ENCODE peak calls at places on chromosome 14, in four cellular contexts. N is HFFc6, R is GM23248, Z is frontal cortex. P is an unnamed sample.

GRCh38 chr14:39316844-39317553 is 83.3 kb downstream of the MIA2 start:
- DNase-seq in N (no peak), R (no peak), Z (no peak), P (no peak)

GRCh38 chr14:94897092-94897491 is 127.2 kb upstream of the GSC start:
- DNase-seq in N (no peak), R (peak), Z (no peak), P (no peak)

GRCh38 chr14:92986254-92987147 is 63.6 kb downstream of the CHGA start:
- DNase-seq in N (peak), R (peak), Z (no peak), P (no peak)

GRCh38 chr14:104119700-104120251 is 18.6 kb upstream of the KIF26A start:
- DNase-seq in N (no peak), R (no peak), Z (no peak), P (no peak)

GRCh38 chr14:77039285-77040058 is 11.0 kb upstream of the IRF2BPL start:
- DNase-seq in N (no peak), R (peak), Z (no peak), P (no peak)

GRCh38 chr14:81406863-81407262 is 6.7 kb upstream of the STON2 start:
- DNase-seq in N (peak), R (peak), Z (no peak), P (no peak)

GRCh38 chr14:68147331-68147730 is 327.8 kb downstream of the RAD51B start:
- DNase-seq in N (no peak), R (peak), Z (no peak), P (no peak)

GRCh38 chr14:22610931-22611330 is 12.8 kb downstream of the ABHD4 start:
- DNase-seq in N (no peak), R (peak), Z (no peak), P (no peak)

GRCh38 chr14:100899841-100900771 is 3.4 kb downstream of the RTL1 start:
- DNase-seq in N (no peak), R (peak), Z (no peak), P (no peak)

GRCh38 chr14:90983560-90983959 is 76.9 kb downstream of the RPS6KA5 start:
- DNase-seq in N (no peak), R (no peak), Z (no peak), P (no peak)

GRCh38 chr14:92960706-92961566 is 38.0 kb downstream of the CHGA start:
- DNase-seq in N (peak), R (peak), Z (no peak), P (peak)

GRCh38 chr14:92963301-92964123 is 40.6 kb downstream of the CHGA start:
- DNase-seq in N (no peak), R (no peak), Z (no peak), P (no peak)

GRCh38 chr14:102824832-102825231 is 47.6 kb downstream of the TRAF3 start:
- DNase-seq in N (peak), R (peak), Z (no peak), P (peak)

GRCh38 chr14:32657081-32657480 is 281.6 kb upstream of the NPAS3 start:
- DNase-seq in N (peak), R (peak), Z (no peak), P (peak)

GRCh38 chr14:88359500-88359899 is 26.0 kb upstream of the SPATA7 start:
- DNase-seq in N (no peak), R (no peak), Z (no peak), P (no peak)

GRCh38 chr14:100193417-100194357 is 34.2 kb upstream of the DEGS2 start:
- DNase-seq in N (no peak), R (no peak), Z (peak), P (no peak)

GRCh38 chr14:91218041-91218440 is 26.5 kb downstream of the GPR68 start:
- DNase-seq in N (no peak), R (no peak), Z (no peak), P (no peak)

GRCh38 chr14:58533417-58533816 is 104.3 kb upstream of the DACT1 start:
- DNase-seq in N (no peak), R (peak), Z (peak), P (no peak)

GRCh38 chr14:71362282-71362681 is 455.0 kb downstream of the PCNX1 start:
- DNase-seq in N (no peak), R (no peak), Z (no peak), P (no peak)

GRCh38 chr14:76298896-76299295 is 77.0 kb upstream of the ESRRB start:
- DNase-seq in N (no peak), R (no peak), Z (no peak), P (no peak)

GRCh38 chr14:92645841-92646478 is 102.5 kb downstream of the LGMN start:
- DNase-seq in N (peak), R (peak), Z (no peak), P (no peak)

GRCh38 chr14:75578099-75578785 is at the start of gene FLVCR2:
- DNase-seq in N (peak), R (peak), Z (peak), P (peak)

GRCh38 chr14:74190910-74191575 is 48.2 kb upstream of the VSX2 start:
- DNase-seq in N (no peak), R (no peak), Z (no peak), P (no peak)

GRCh38 chr14:90558983-90559590 is 162.3 kb downstream of the CALM1 start:
- DNase-seq in N (no peak), R (no peak), Z (no peak), P (no peak)